ENCODE peak calls at places on chromosomes 7 and 10, in seven cellular contexts. E, G, A, I, V, O and X are unnamed samples.

GRCh38 chr10:112246-112645 is 23.0 kb upstream of the ZMYND11 start:
- DNase-seq in E (no peak), G (no peak), A (no peak), I (peak; percentile 10), V (no peak), O (peak; percentile 88), X (peak; percentile 4)

GRCh38 chr7:30062587-30062986 is 34.4 kb downstream of the PLEKHA8 start:
- DNase-seq in E (peak; percentile 5), G (peak; percentile 44), A (no peak), I (peak; percentile 56), V (no peak), O (no peak), X (peak; percentile 59)

GRCh38 chr7:108158766-108159165 is 28.6 kb upstream of the LAMB4 start:
- DNase-seq in E (no peak), G (no peak), A (no peak), I (no peak), V (no peak), O (no peak), X (no peak)

GRCh38 chr10:43263551-43264323 is 3.1 kb downstream of the RASGEF1A start:
- DNase-seq in E (no peak), G (no peak), A (no peak), I (no peak), V (peak; percentile 49), O (no peak), X (no peak)

GRCh38 chr7:39703143-39703542 is 79.8 kb downstream of the RALA start:
- DNase-seq in E (no peak), G (peak; percentile 48), A (no peak), I (peak; percentile 27), V (no peak), O (no peak), X (peak; percentile 35)

GRCh38 chr10:76244061-76244686 is 812.8 kb downstream of the LRMDA start:
- DNase-seq in E (no peak), G (no peak), A (no peak), I (no peak), V (no peak), O (no peak), X (no peak)

GRCh38 chr7:120052884-120053382 is 220.0 kb upstream of the KCND2 start:
- DNase-seq in E (no peak), G (peak; percentile 57), A (no peak), I (peak; percentile 99), V (no peak), O (peak; percentile 77), X (peak; percentile 100)

GRCh38 chr7:142811154-142811737 is 40.5 kb downstream of the PRSS2 start:
- DNase-seq in E (peak; percentile 41), G (peak; percentile 90), A (no peak), I (peak; percentile 54), V (no peak), O (no peak), X (peak; percentile 64)

GRCh38 chr10:4708123-4708759 is 117.8 kb upstream of the AKR1E2 start:
- DNase-seq in E (no peak), G (peak; percentile 66), A (peak; percentile 25), I (no peak), V (peak; percentile 79), O (no peak), X (no peak)

GRCh38 chr7:96397936-96398596 is 76.2 kb upstream of the SLC25A13 start:
- DNase-seq in E (no peak), G (peak; percentile 35), A (no peak), I (peak; percentile 39), V (no peak), O (no peak), X (no peak)

GRCh38 chr10:119330342-119330741 is 123.0 kb downstream of the GRK5 start:
- DNase-seq in E (no peak), G (no peak), A (no peak), I (no peak), V (no peak), O (no peak), X (no peak)

GRCh38 chr10:72746606-72747357 is 54.8 kb downstream of the MCU start:
- DNase-seq in E (no peak), G (no peak), A (no peak), I (no peak), V (no peak), O (peak; percentile 19), X (peak; percentile 26)

DNA sequence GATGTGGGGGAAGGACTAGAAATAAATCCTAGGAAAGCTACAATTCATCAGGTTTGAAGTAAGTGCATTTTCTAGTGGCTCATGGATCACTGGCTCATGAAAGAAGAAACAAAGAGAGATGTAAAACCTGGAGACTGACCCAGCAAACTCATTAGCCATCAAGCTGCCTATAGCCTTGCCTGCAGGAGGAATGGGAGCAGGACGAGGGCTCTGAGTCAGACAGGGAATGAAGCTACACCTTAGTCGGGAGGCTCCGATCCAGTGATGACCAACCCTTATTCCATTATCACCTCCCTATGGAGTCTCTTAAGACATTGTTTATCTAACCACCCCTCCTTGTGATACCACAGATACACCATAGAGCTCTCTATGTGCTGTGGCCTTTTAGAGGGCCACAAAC is 112.5 kb upstream of the WDR11 start:
- DNase-seq in E (no peak), G (peak; percentile 94), A (no peak), I (no peak), V (no peak), O (no peak), X (no peak)
- H2BK120ac ChIP-seq in E (no peak overlapping the region), G (no peak overlapping the region), A (no peak overlapping the region), I (no peak overlapping the region), V (no peak overlapping the region), O (no peak overlapping the region), X (no peak overlapping the region)

GRCh38 chr7:25885057-25885576 is 266.9 kb upstream of the NFE2L3 start:
- DNase-seq in E (no peak), G (no peak), A (no peak), I (no peak), V (no peak), O (no peak), X (no peak)

GRCh38 chr7:25887266-25887665 is 264.7 kb upstream of the NFE2L3 start:
- DNase-seq in E (no peak), G (no peak), A (no peak), I (no peak), V (no peak), O (no peak), X (no peak)

GRCh38 chr7:25887795-25888559 is 264.0 kb upstream of the NFE2L3 start:
- DNase-seq in E (no peak), G (no peak), A (no peak), I (no peak), V (no peak), O (no peak), X (no peak)

GRCh38 chr7:25884265-25884664 is 267.7 kb upstream of the NFE2L3 start:
- DNase-seq in E (no peak), G (no peak), A (no peak), I (no peak), V (no peak), O (no peak), X (no peak)

DNA sequence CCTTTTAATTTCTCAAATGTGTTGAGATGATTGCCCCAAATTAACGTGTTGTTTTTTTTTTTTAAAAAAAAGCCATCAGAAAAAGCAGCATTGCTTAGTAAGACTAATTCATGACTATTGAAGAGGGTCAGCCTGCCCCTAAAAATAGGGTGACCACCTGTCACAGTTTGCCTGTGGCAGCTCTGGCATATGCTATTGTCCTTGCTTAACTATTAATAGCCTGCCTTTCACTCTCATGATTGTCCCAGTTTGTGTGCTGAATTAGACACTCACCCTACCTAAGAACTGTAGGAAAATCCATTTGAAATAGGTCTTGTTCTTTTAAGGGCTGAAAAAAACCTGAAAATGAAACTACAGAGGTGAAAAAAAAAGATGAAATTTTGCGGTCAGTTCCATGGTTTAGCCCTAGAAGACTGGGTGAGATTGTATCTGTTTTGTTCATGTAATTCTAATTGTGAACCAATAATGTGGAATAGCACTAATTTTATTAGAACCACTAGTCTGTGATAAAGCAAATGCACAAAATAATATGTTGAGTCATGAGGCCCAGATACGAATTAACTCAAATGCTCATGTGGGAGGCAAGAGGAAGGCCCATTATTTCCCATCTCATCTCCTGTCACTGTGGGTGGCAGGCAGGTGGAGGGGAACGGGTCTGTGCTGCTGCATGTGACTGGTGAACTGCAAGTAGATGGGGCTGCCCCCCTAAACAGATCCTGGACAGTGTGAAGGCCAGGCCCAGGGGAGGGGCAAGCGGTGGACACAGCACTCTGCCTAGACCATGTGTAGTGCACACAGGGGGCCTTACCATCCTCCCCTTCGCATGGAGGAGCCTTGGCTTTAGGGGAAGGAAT is 265.4 kb upstream of the NFE2L3 start:
- DNase-seq in E (no peak), G (no peak), A (no peak), I (no peak), V (no peak), O (no peak), X (no peak)
- H2BK120ac ChIP-seq in E (no peak overlapping the region), G (no peak overlapping the region), A (no peak overlapping the region), I (no peak overlapping the region), V (no peak overlapping the region), O (no peak overlapping the region), X (no peak overlapping the region)

GRCh38 chr7:101916041-101916800 is 98.8 kb downstream of the CUX1 start:
- DNase-seq in E (no peak), G (no peak), A (no peak), I (no peak), V (no peak), O (no peak), X (no peak)
- H2BK120ac ChIP-seq in E (no peak overlapping the region), G (no peak overlapping the region), A (no peak overlapping the region), I (no peak overlapping the region), V (no peak overlapping the region), O (no peak overlapping the region), X (no peak overlapping the region)

DNA sequence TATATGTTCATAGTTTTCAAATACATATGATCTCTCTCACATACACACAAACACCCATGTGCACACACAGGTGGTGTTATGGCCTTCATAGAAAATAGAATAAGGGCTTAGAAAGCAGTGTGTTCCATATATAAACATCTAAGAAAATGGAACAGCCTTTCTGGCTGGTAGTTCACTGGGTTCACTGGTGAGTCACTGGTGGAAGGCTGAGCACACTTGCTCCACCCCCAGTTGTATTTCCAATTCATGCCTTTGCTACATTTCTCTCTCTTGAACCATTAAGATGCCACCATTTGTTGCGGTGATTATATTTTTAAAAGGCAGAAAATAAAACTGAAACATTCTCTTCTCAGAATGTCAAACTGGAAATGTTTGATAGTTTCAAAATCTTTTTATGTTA is 252.1 kb downstream of the GLI3 start:
- DNase-seq in E (no peak), G (no peak), A (no peak), I (peak; percentile 79), V (no peak), O (no peak), X (peak; percentile 63)
- H2BK120ac ChIP-seq in E (no peak overlapping the region), G (no peak overlapping the region), A (no peak overlapping the region), I (no peak overlapping the region), V (no peak overlapping the region), O (no peak overlapping the region), X (no peak overlapping the region)